ENCODE peak calls at places on chromosomes 5 and 9, in eight cellular contexts. One of them, this sample, is unnamed.

GRCh38 chr5:122424211-122424610 is 112.2 kb downstream of the SNCAIP start:
- DNase-seq in MM.1S: no peak
- DNase-seq in CD8-positive, alpha-beta T cell: no peak
- DNase-seq in IMR-90: no peak
- DNase-seq in fibroblast of lung: no peak
- DNase-seq in OCI-LY7: no peak
- DNase-seq in cardiac muscle cell: no peak
- DNase-seq in upper lobe of right lung: no peak
- DNase-seq in this sample: no peak

GRCh38 chr9:6413365-6414263 is 615 bp downstream of the UHRF2 start:
- DNase-seq in MM.1S: peak; percentile 42
- DNase-seq in CD8-positive, alpha-beta T cell: peak; percentile 23
- DNase-seq in IMR-90: no peak
- DNase-seq in fibroblast of lung: no peak
- DNase-seq in OCI-LY7: peak; percentile 71
- DNase-seq in cardiac muscle cell: no peak
- DNase-seq in upper lobe of right lung: peak; percentile 76
- DNase-seq in this sample: peak; percentile 34

GRCh38 chr9:95078934-95079333 is 238.6 kb downstream of the FANCC start:
- DNase-seq in MM.1S: no peak
- DNase-seq in CD8-positive, alpha-beta T cell: no peak
- DNase-seq in IMR-90: no peak
- DNase-seq in fibroblast of lung: no peak
- DNase-seq in OCI-LY7: no peak
- DNase-seq in cardiac muscle cell: no peak
- DNase-seq in upper lobe of right lung: peak; percentile 83
- DNase-seq in this sample: no peak

GRCh38 chr5:1734271-1734907 is 65.2 kb downstream of the MRPL36 start:
- DNase-seq in MM.1S: no peak
- DNase-seq in CD8-positive, alpha-beta T cell: no peak
- DNase-seq in IMR-90: no peak
- DNase-seq in fibroblast of lung: no peak
- DNase-seq in OCI-LY7: no peak
- DNase-seq in cardiac muscle cell: no peak
- DNase-seq in upper lobe of right lung: peak; percentile 57
- DNase-seq in this sample: no peak

GRCh38 chr5:59999056-59999455 is 105.5 kb upstream of the PDE4D start:
- DNase-seq in MM.1S: no peak
- DNase-seq in CD8-positive, alpha-beta T cell: no peak
- DNase-seq in IMR-90: no peak
- DNase-seq in fibroblast of lung: peak; percentile 91
- DNase-seq in OCI-LY7: no peak
- DNase-seq in cardiac muscle cell: no peak
- DNase-seq in upper lobe of right lung: no peak
- DNase-seq in this sample: no peak

GRCh38 chr5:116935561-116936162 is 361.0 kb upstream of the SEMA6A start:
- DNase-seq in MM.1S: no peak
- DNase-seq in CD8-positive, alpha-beta T cell: no peak
- DNase-seq in IMR-90: no peak
- DNase-seq in fibroblast of lung: no peak
- DNase-seq in OCI-LY7: no peak
- DNase-seq in cardiac muscle cell: no peak
- DNase-seq in upper lobe of right lung: no peak
- DNase-seq in this sample: no peak

GRCh38 chr5:5650242-5650641 is 227.8 kb downstream of the ICE1 start:
- DNase-seq in MM.1S: no peak
- DNase-seq in CD8-positive, alpha-beta T cell: no peak
- DNase-seq in IMR-90: no peak
- DNase-seq in fibroblast of lung: no peak
- DNase-seq in OCI-LY7: no peak
- DNase-seq in cardiac muscle cell: peak; percentile 51
- DNase-seq in upper lobe of right lung: no peak
- DNase-seq in this sample: no peak

GRCh38 chr9:117480251-117480650 is 65.4 kb upstream of the ASTN2 start:
- DNase-seq in MM.1S: no peak
- DNase-seq in CD8-positive, alpha-beta T cell: no peak
- DNase-seq in IMR-90: no peak
- DNase-seq in fibroblast of lung: no peak
- DNase-seq in OCI-LY7: no peak
- DNase-seq in cardiac muscle cell: no peak
- DNase-seq in upper lobe of right lung: no peak
- DNase-seq in this sample: no peak

GRCh38 chr5:172805736-172806255 is 28.3 kb upstream of the ERGIC1 start:
- DNase-seq in MM.1S: no peak
- DNase-seq in CD8-positive, alpha-beta T cell: no peak
- DNase-seq in IMR-90: no peak
- DNase-seq in fibroblast of lung: no peak
- DNase-seq in OCI-LY7: no peak
- DNase-seq in cardiac muscle cell: no peak
- DNase-seq in upper lobe of right lung: no peak
- DNase-seq in this sample: no peak

GRCh38 chr9:16442622-16443021 is 427.8 kb downstream of the BNC2 start:
- DNase-seq in MM.1S: no peak
- DNase-seq in CD8-positive, alpha-beta T cell: no peak
- DNase-seq in IMR-90: peak; percentile 58
- DNase-seq in fibroblast of lung: peak; percentile 76
- DNase-seq in OCI-LY7: no peak
- DNase-seq in cardiac muscle cell: peak; percentile 80
- DNase-seq in upper lobe of right lung: no peak
- DNase-seq in this sample: no peak

GRCh38 chr9:68669189-68669588 is 35.9 kb upstream of the PIP5K1B start:
- DNase-seq in MM.1S: no peak
- DNase-seq in CD8-positive, alpha-beta T cell: no peak
- DNase-seq in IMR-90: no peak
- DNase-seq in fibroblast of lung: no peak
- DNase-seq in OCI-LY7: no peak
- DNase-seq in cardiac muscle cell: no peak
- DNase-seq in upper lobe of right lung: no peak
- DNase-seq in this sample: no peak

GRCh38 chr9:120265791-120266190 is 314.2 kb downstream of the CDK5RAP2 start:
- DNase-seq in MM.1S: no peak
- DNase-seq in CD8-positive, alpha-beta T cell: no peak
- DNase-seq in IMR-90: no peak
- DNase-seq in fibroblast of lung: peak; percentile 2
- DNase-seq in OCI-LY7: no peak
- DNase-seq in cardiac muscle cell: peak; percentile 20
- DNase-seq in upper lobe of right lung: no peak
- DNase-seq in this sample: no peak

GRCh38 chr9:84711936-84712335 is 42.4 kb downstream of the NTRK2 start:
- DNase-seq in MM.1S: no peak
- DNase-seq in CD8-positive, alpha-beta T cell: no peak
- DNase-seq in IMR-90: no peak
- DNase-seq in fibroblast of lung: peak; percentile 80
- DNase-seq in OCI-LY7: no peak
- DNase-seq in cardiac muscle cell: peak; percentile 24
- DNase-seq in upper lobe of right lung: no peak
- DNase-seq in this sample: no peak

GRCh38 chr9:68678430-68678829 is 26.6 kb upstream of the PIP5K1B start:
- DNase-seq in MM.1S: no peak
- DNase-seq in CD8-positive, alpha-beta T cell: no peak
- DNase-seq in IMR-90: peak; percentile 2
- DNase-seq in fibroblast of lung: no peak
- DNase-seq in OCI-LY7: peak; percentile 84
- DNase-seq in cardiac muscle cell: peak; percentile 18
- DNase-seq in upper lobe of right lung: no peak
- DNase-seq in this sample: no peak

GRCh38 chr9:124110307-124110915 is 98.8 kb downstream of the LHX2 start:
- DNase-seq in MM.1S: peak; percentile 70
- DNase-seq in CD8-positive, alpha-beta T cell: no peak
- DNase-seq in IMR-90: peak; percentile 59
- DNase-seq in fibroblast of lung: peak; percentile 58
- DNase-seq in OCI-LY7: peak; percentile 54
- DNase-seq in cardiac muscle cell: peak; percentile 79
- DNase-seq in upper lobe of right lung: peak; percentile 69
- DNase-seq in this sample: peak; percentile 33

GRCh38 chr9:132923346-132923902 is 21.0 kb downstream of the TSC1 start:
- DNase-seq in MM.1S: no peak
- DNase-seq in CD8-positive, alpha-beta T cell: no peak
- DNase-seq in IMR-90: no peak
- DNase-seq in fibroblast of lung: no peak
- DNase-seq in OCI-LY7: no peak
- DNase-seq in cardiac muscle cell: no peak
- DNase-seq in upper lobe of right lung: no peak
- DNase-seq in this sample: no peak

DNA sequence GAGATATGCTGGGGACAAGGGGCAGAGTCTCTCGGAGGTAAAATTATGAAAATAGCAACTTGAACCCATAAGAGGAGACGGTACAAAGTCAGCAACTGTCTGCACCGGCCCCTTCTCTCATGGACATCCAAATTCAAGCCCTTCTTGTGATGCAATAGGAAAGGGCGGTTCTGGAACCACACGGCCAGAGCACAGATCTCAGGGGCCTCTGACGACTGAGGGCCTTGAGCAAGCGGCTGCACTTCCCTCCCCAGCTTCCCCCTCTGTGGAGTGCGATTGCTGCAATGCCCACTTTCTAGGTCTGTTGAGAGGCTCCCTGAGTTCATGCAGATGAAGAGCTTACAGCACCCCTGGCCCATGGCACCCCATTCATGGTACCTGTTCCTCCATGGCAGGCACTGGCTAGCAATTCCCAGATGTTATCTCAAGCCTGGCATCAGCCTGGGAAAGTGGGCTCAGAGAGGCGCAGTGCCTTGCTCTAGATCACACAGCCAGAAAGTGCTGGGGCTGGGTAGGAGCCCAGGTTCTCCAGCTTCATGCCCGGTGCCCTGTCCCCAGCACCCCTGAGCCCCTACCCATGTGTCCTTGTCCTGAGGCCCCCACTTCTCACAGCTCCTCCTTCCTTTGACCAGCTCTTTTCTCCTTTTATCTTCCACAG is 17.7 kb upstream of the CPLX2 start:
- DNase-seq in MM.1S: no peak
- DNase-seq in CD8-positive, alpha-beta T cell: no peak
- DNase-seq in IMR-90: no peak
- DNase-seq in fibroblast of lung: no peak
- DNase-seq in OCI-LY7: no peak
- DNase-seq in cardiac muscle cell: peak; percentile 6
- DNase-seq in upper lobe of right lung: peak; percentile 82
- DNase-seq in this sample: no peak
- H3K4me3 ChIP-seq in MM.1S: no peak overlapping the region
- H3K4me3 ChIP-seq in CD8-positive, alpha-beta T cell: no peak overlapping the region
- H3K4me3 ChIP-seq in IMR-90: no peak overlapping the region
- H3K4me3 ChIP-seq in fibroblast of lung: no peak overlapping the region
- H3K4me3 ChIP-seq in OCI-LY7: no peak overlapping the region
- H3K4me3 ChIP-seq in cardiac muscle cell: no peak overlapping the region
- H3K4me3 ChIP-seq in upper lobe of right lung: no peak overlapping the region
- H3K4me3 ChIP-seq in this sample: no peak overlapping the region

GRCh38 chr5:150644058-150644457 is 3.6 kb downstream of the SYNPO start:
- DNase-seq in MM.1S: no peak
- DNase-seq in CD8-positive, alpha-beta T cell: no peak
- DNase-seq in IMR-90: no peak
- DNase-seq in fibroblast of lung: no peak
- DNase-seq in OCI-LY7: no peak
- DNase-seq in cardiac muscle cell: no peak
- DNase-seq in upper lobe of right lung: no peak
- DNase-seq in this sample: no peak

GRCh38 chr5:150641826-150642566 is 1.5 kb downstream of the SYNPO start:
- DNase-seq in MM.1S: no peak
- DNase-seq in CD8-positive, alpha-beta T cell: no peak
- DNase-seq in IMR-90: no peak
- DNase-seq in fibroblast of lung: peak; percentile 44
- DNase-seq in OCI-LY7: no peak
- DNase-seq in cardiac muscle cell: no peak
- DNase-seq in upper lobe of right lung: no peak
- DNase-seq in this sample: no peak

GRCh38 chr5:150642567-150642927 is 2.1 kb downstream of the SYNPO start:
- DNase-seq in MM.1S: no peak
- DNase-seq in CD8-positive, alpha-beta T cell: no peak
- DNase-seq in IMR-90: peak; percentile 88
- DNase-seq in fibroblast of lung: peak; percentile 93
- DNase-seq in OCI-LY7: no peak
- DNase-seq in cardiac muscle cell: peak; percentile 95
- DNase-seq in upper lobe of right lung: peak; percentile 76
- DNase-seq in this sample: no peak

GRCh38 chr5:150644496-150644895 is 4.0 kb downstream of the SYNPO start:
- DNase-seq in MM.1S: no peak
- DNase-seq in CD8-positive, alpha-beta T cell: no peak
- DNase-seq in IMR-90: no peak
- DNase-seq in fibroblast of lung: no peak
- DNase-seq in OCI-LY7: no peak
- DNase-seq in cardiac muscle cell: no peak
- DNase-seq in upper lobe of right lung: no peak
- DNase-seq in this sample: no peak

GRCh38 chr5:150642991-150643710 is 2.7 kb downstream of the SYNPO start:
- DNase-seq in MM.1S: no peak
- DNase-seq in CD8-positive, alpha-beta T cell: no peak
- DNase-seq in IMR-90: no peak
- DNase-seq in fibroblast of lung: no peak
- DNase-seq in OCI-LY7: no peak
- DNase-seq in cardiac muscle cell: no peak
- DNase-seq in upper lobe of right lung: no peak
- DNase-seq in this sample: no peak
- H3K27ac ChIP-seq in MM.1S: no peak overlapping the region
- H3K27ac ChIP-seq in CD8-positive, alpha-beta T cell: no peak overlapping the region
- H3K27ac ChIP-seq in IMR-90: peak overlapping the region; percentile 90
- H3K27ac ChIP-seq in fibroblast of lung: peak overlapping the region; percentile 89
- H3K27ac ChIP-seq in OCI-LY7: no peak overlapping the region
- H3K27ac ChIP-seq in cardiac muscle cell: peak overlapping the region; percentile 11
- H3K27ac ChIP-seq in upper lobe of right lung: peak overlapping the region; percentile 86
- H3K27ac ChIP-seq in this sample: no peak overlapping the region

DNA sequence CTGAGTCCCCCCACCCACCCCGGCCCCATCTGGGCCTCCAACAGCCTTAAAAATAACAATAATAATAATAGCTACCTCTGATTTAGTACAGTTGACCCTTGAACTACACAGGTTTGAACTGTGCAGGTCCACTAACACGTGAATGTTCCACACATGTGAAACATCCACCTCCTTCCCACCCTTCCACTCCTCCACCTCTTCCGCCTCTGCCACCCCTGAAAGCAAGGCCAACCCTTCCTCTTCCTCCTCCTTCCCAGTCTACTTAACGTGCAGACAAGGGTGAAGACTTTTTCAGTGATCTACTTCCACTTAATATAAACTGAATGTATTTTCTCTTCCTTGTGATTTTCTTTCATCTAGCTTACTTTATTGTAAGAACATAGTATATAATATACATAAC is 10.8 kb downstream of the PDGFRB start:
- DNase-seq in MM.1S: no peak
- DNase-seq in CD8-positive, alpha-beta T cell: no peak
- DNase-seq in IMR-90: peak; percentile 21
- DNase-seq in fibroblast of lung: no peak
- DNase-seq in OCI-LY7: no peak
- DNase-seq in cardiac muscle cell: peak; percentile 49
- DNase-seq in upper lobe of right lung: no peak
- DNase-seq in this sample: no peak
- H3K4me1 ChIP-seq in MM.1S: no peaks in the 10 kb centered on the region
- H3K4me1 ChIP-seq in CD8-positive, alpha-beta T cell: no peaks in the 10 kb centered on the region
- H3K4me1 ChIP-seq in IMR-90: peaks cover 61% of the 10 kb centered on the region
- H3K4me1 ChIP-seq in fibroblast of lung: peaks cover 78% of the 10 kb centered on the region
- H3K4me1 ChIP-seq in OCI-LY7: no peaks in the 10 kb centered on the region
- H3K4me1 ChIP-seq in cardiac muscle cell: peaks cover 35% of the 10 kb centered on the region
- H3K4me1 ChIP-seq in upper lobe of right lung: peaks cover 42% of the 10 kb centered on the region
- H3K4me1 ChIP-seq in this sample: no peaks in the 10 kb centered on the region

DNA sequence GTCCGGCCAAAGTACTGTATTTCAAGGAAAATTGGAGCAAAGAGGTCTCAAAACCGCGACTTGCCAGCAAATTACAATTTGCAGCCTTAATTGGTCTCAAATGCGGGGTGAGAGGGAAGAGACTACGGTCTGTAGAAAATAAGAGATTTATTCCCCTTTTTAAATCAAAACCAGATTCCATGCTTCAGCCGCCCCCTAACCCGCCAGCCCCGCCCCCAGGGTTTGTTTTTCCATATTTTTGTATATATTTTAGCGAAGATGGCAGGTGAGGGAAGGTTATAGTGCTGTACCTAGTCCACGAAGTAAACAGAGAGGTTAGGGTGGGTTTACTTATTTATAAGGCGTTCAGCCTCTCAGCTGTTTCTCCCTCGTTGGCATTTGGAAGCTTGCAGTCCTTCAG is 999 bp upstream of the SMARCA2 start:
- DNase-seq in MM.1S: no peak
- DNase-seq in CD8-positive, alpha-beta T cell: no peak
- DNase-seq in IMR-90: no peak
- DNase-seq in fibroblast of lung: no peak
- DNase-seq in OCI-LY7: peak; percentile 5
- DNase-seq in cardiac muscle cell: no peak
- DNase-seq in upper lobe of right lung: no peak
- DNase-seq in this sample: no peak
- H3K4me3 ChIP-seq in MM.1S: peak overlapping the region; percentile 92
- H3K4me3 ChIP-seq in CD8-positive, alpha-beta T cell: peak overlapping the region; percentile 78
- H3K4me3 ChIP-seq in IMR-90: peak overlapping the region; percentile 86
- H3K4me3 ChIP-seq in fibroblast of lung: peak overlapping the region; percentile 94
- H3K4me3 ChIP-seq in OCI-LY7: peak overlapping the region; percentile 91
- H3K4me3 ChIP-seq in cardiac muscle cell: peak overlapping the region; percentile 67
- H3K4me3 ChIP-seq in upper lobe of right lung: peak overlapping the region; percentile 78
- H3K4me3 ChIP-seq in this sample: peak overlapping the region; percentile 98